ENCODE peak calls at places on chromosomes 11 and 22, in five cellular contexts. One of them, this sample, is unnamed.

GRCh38 chr22:20021196-20022181 is 579 bp downstream of the TANGO2 start:
- DNase-seq in hepatic stellate cell: peak
- DNase-seq in T-helper 1 cell: no peak
- DNase-seq in activated effector memory CD4-positive, alpha-beta T cell treated with anti-CD3 and anti-CD28 coated beads, Interleukin-2, amount 50 U/mL, for 16 hours: no peak
- DNase-seq in CD4-positive, CD25-positive, alpha-beta regulatory T cell: no peak
- DNase-seq in this sample: no peak

GRCh38 chr11:1916132-1916985 is 3.1 kb upstream of the TNNT3 start:
- DNase-seq in CD4-positive, CD25-positive, alpha-beta regulatory T cell: no peak
- DNase-seq in T-helper 1 cell: no peak
- DNase-seq in activated effector memory CD4-positive, alpha-beta T cell treated with anti-CD3 and anti-CD28 coated beads, Interleukin-2, amount 50 U/mL, for 16 hours: no peak
- DNase-seq in hepatic stellate cell: no peak
- DNase-seq in this sample: no peak

GRCh38 chr22:44676441-44677298 is 25.3 kb upstream of the PRR5 start:
- DNase-seq in activated effector memory CD4-positive, alpha-beta T cell treated with anti-CD3 and anti-CD28 coated beads, Interleukin-2, amount 50 U/mL, for 16 hours: no peak
- DNase-seq in T-helper 1 cell: no peak
- DNase-seq in hepatic stellate cell: no peak
- DNase-seq in CD4-positive, CD25-positive, alpha-beta regulatory T cell: no peak
- DNase-seq in this sample: no peak

GRCh38 chr11:115759622-115760527 is 255.7 kb upstream of the CADM1 start:
- DNase-seq in CD4-positive, CD25-positive, alpha-beta regulatory T cell: no peak
- DNase-seq in activated effector memory CD4-positive, alpha-beta T cell treated with anti-CD3 and anti-CD28 coated beads, Interleukin-2, amount 50 U/mL, for 16 hours: no peak
- DNase-seq in hepatic stellate cell: no peak
- DNase-seq in T-helper 1 cell: no peak
- DNase-seq in this sample: no peak

GRCh38 chr11:7439921-7440320 is 45.4 kb upstream of the OLFML1 start:
- DNase-seq in CD4-positive, CD25-positive, alpha-beta regulatory T cell: no peak
- DNase-seq in activated effector memory CD4-positive, alpha-beta T cell treated with anti-CD3 and anti-CD28 coated beads, Interleukin-2, amount 50 U/mL, for 16 hours: no peak
- DNase-seq in hepatic stellate cell: no peak
- DNase-seq in T-helper 1 cell: no peak
- DNase-seq in this sample: no peak

GRCh38 chr11:1747753-1748466 is 2.5 kb downstream of the IFITM10 start:
- DNase-seq in CD4-positive, CD25-positive, alpha-beta regulatory T cell: no peak
- DNase-seq in T-helper 1 cell: no peak
- DNase-seq in activated effector memory CD4-positive, alpha-beta T cell treated with anti-CD3 and anti-CD28 coated beads, Interleukin-2, amount 50 U/mL, for 16 hours: no peak
- DNase-seq in hepatic stellate cell: no peak
- DNase-seq in this sample: no peak

GRCh38 chr11:83722392-83722791 is 436.2 kb upstream of the CCDC90B start:
- DNase-seq in activated effector memory CD4-positive, alpha-beta T cell treated with anti-CD3 and anti-CD28 coated beads, Interleukin-2, amount 50 U/mL, for 16 hours: no peak
- DNase-seq in CD4-positive, CD25-positive, alpha-beta regulatory T cell: no peak
- DNase-seq in hepatic stellate cell: no peak
- DNase-seq in T-helper 1 cell: no peak
- DNase-seq in this sample: no peak

GRCh38 chr11:108117746-108118371 is 3.5 kb upstream of the ACAT1 start:
- DNase-seq in CD4-positive, CD25-positive, alpha-beta regulatory T cell: no peak
- DNase-seq in T-helper 1 cell: no peak
- DNase-seq in activated effector memory CD4-positive, alpha-beta T cell treated with anti-CD3 and anti-CD28 coated beads, Interleukin-2, amount 50 U/mL, for 16 hours: no peak
- DNase-seq in hepatic stellate cell: peak
- DNase-seq in this sample: no peak

GRCh38 chr22:29998627-29999026 is 81.6 kb upstream of the HORMAD2 start:
- DNase-seq in CD4-positive, CD25-positive, alpha-beta regulatory T cell: no peak
- DNase-seq in T-helper 1 cell: no peak
- DNase-seq in hepatic stellate cell: no peak
- DNase-seq in activated effector memory CD4-positive, alpha-beta T cell treated with anti-CD3 and anti-CD28 coated beads, Interleukin-2, amount 50 U/mL, for 16 hours: no peak
- DNase-seq in this sample: no peak

GRCh38 chr22:41339823-41340222 is 38.5 kb downstream of the ZC3H7B start:
- DNase-seq in hepatic stellate cell: no peak
- DNase-seq in CD4-positive, CD25-positive, alpha-beta regulatory T cell: no peak
- DNase-seq in T-helper 1 cell: no peak
- DNase-seq in activated effector memory CD4-positive, alpha-beta T cell treated with anti-CD3 and anti-CD28 coated beads, Interleukin-2, amount 50 U/mL, for 16 hours: no peak
- DNase-seq in this sample: no peak

GRCh38 chr11:106381895-106382294 is 304.4 kb downstream of the AASDHPPT start:
- DNase-seq in CD4-positive, CD25-positive, alpha-beta regulatory T cell: no peak
- DNase-seq in activated effector memory CD4-positive, alpha-beta T cell treated with anti-CD3 and anti-CD28 coated beads, Interleukin-2, amount 50 U/mL, for 16 hours: no peak
- DNase-seq in hepatic stellate cell: no peak
- DNase-seq in T-helper 1 cell: no peak
- DNase-seq in this sample: no peak

GRCh38 chr22:30871391-30872281 is 96.9 kb downstream of the MORC2 start:
- DNase-seq in activated effector memory CD4-positive, alpha-beta T cell treated with anti-CD3 and anti-CD28 coated beads, Interleukin-2, amount 50 U/mL, for 16 hours: peak
- DNase-seq in CD4-positive, CD25-positive, alpha-beta regulatory T cell: no peak
- DNase-seq in T-helper 1 cell: no peak
- DNase-seq in hepatic stellate cell: no peak
- DNase-seq in this sample: no peak

GRCh38 chr11:121907379-121907778 is 208.6 kb downstream of the BLID start:
- DNase-seq in hepatic stellate cell: no peak
- DNase-seq in activated effector memory CD4-positive, alpha-beta T cell treated with anti-CD3 and anti-CD28 coated beads, Interleukin-2, amount 50 U/mL, for 16 hours: no peak
- DNase-seq in CD4-positive, CD25-positive, alpha-beta regulatory T cell: no peak
- DNase-seq in T-helper 1 cell: no peak
- DNase-seq in this sample: no peak

GRCh38 chr11:12201016-12201985 is 90.9 kb downstream of the MICAL2 start:
- DNase-seq in hepatic stellate cell: peak
- DNase-seq in T-helper 1 cell: no peak
- DNase-seq in activated effector memory CD4-positive, alpha-beta T cell treated with anti-CD3 and anti-CD28 coated beads, Interleukin-2, amount 50 U/mL, for 16 hours: no peak
- DNase-seq in CD4-positive, CD25-positive, alpha-beta regulatory T cell: no peak
- DNase-seq in this sample: no peak

GRCh38 chr11:44326615-44327475 is 16.9 kb upstream of the ALX4 start:
- DNase-seq in hepatic stellate cell: no peak
- DNase-seq in T-helper 1 cell: no peak
- DNase-seq in activated effector memory CD4-positive, alpha-beta T cell treated with anti-CD3 and anti-CD28 coated beads, Interleukin-2, amount 50 U/mL, for 16 hours: peak
- DNase-seq in CD4-positive, CD25-positive, alpha-beta regulatory T cell: no peak
- DNase-seq in this sample: no peak

GRCh38 chr11:11786771-11787170 is 55.0 kb upstream of the USP47 start:
- DNase-seq in hepatic stellate cell: peak
- DNase-seq in CD4-positive, CD25-positive, alpha-beta regulatory T cell: no peak
- DNase-seq in activated effector memory CD4-positive, alpha-beta T cell treated with anti-CD3 and anti-CD28 coated beads, Interleukin-2, amount 50 U/mL, for 16 hours: no peak
- DNase-seq in T-helper 1 cell: no peak
- DNase-seq in this sample: no peak

GRCh38 chr22:37179622-37180420 is 8.2 kb downstream of the C1QTNF6 start:
- DNase-seq in activated effector memory CD4-positive, alpha-beta T cell treated with anti-CD3 and anti-CD28 coated beads, Interleukin-2, amount 50 U/mL, for 16 hours: peak
- DNase-seq in T-helper 1 cell: no peak
- DNase-seq in CD4-positive, CD25-positive, alpha-beta regulatory T cell: no peak
- DNase-seq in hepatic stellate cell: no peak
- DNase-seq in this sample: no peak

GRCh38 chr22:36741204-36741793 is 34.6 kb downstream of the IFT27 start:
- DNase-seq in hepatic stellate cell: peak
- DNase-seq in activated effector memory CD4-positive, alpha-beta T cell treated with anti-CD3 and anti-CD28 coated beads, Interleukin-2, amount 50 U/mL, for 16 hours: no peak
- DNase-seq in CD4-positive, CD25-positive, alpha-beta regulatory T cell: no peak
- DNase-seq in T-helper 1 cell: no peak
- DNase-seq in this sample: no peak

GRCh38 chr22:45923812-45924211 is 53.1 kb downstream of the WNT7B start:
- DNase-seq in T-helper 1 cell: no peak
- DNase-seq in CD4-positive, CD25-positive, alpha-beta regulatory T cell: no peak
- DNase-seq in activated effector memory CD4-positive, alpha-beta T cell treated with anti-CD3 and anti-CD28 coated beads, Interleukin-2, amount 50 U/mL, for 16 hours: no peak
- DNase-seq in hepatic stellate cell: no peak
- DNase-seq in this sample: no peak

GRCh38 chr11:70503878-70504240 is 105.5 kb downstream of the CTTN start:
- DNase-seq in activated effector memory CD4-positive, alpha-beta T cell treated with anti-CD3 and anti-CD28 coated beads, Interleukin-2, amount 50 U/mL, for 16 hours: no peak
- DNase-seq in CD4-positive, CD25-positive, alpha-beta regulatory T cell: no peak
- DNase-seq in T-helper 1 cell: no peak
- DNase-seq in hepatic stellate cell: no peak
- DNase-seq in this sample: no peak

GRCh38 chr11:115092516-115092915 is 411.7 kb downstream of the CADM1 start:
- DNase-seq in T-helper 1 cell: no peak
- DNase-seq in activated effector memory CD4-positive, alpha-beta T cell treated with anti-CD3 and anti-CD28 coated beads, Interleukin-2, amount 50 U/mL, for 16 hours: no peak
- DNase-seq in hepatic stellate cell: no peak
- DNase-seq in CD4-positive, CD25-positive, alpha-beta regulatory T cell: no peak
- DNase-seq in this sample: no peak

GRCh38 chr11:131943296-131943695 is 572.9 kb downstream of the NTM start:
- DNase-seq in hepatic stellate cell: no peak
- DNase-seq in CD4-positive, CD25-positive, alpha-beta regulatory T cell: no peak
- DNase-seq in activated effector memory CD4-positive, alpha-beta T cell treated with anti-CD3 and anti-CD28 coated beads, Interleukin-2, amount 50 U/mL, for 16 hours: no peak
- DNase-seq in T-helper 1 cell: no peak
- DNase-seq in this sample: no peak

GRCh38 chr11:122976734-122977454 is 4.7 kb downstream of the BSX start:
- DNase-seq in activated effector memory CD4-positive, alpha-beta T cell treated with anti-CD3 and anti-CD28 coated beads, Interleukin-2, amount 50 U/mL, for 16 hours: no peak
- DNase-seq in T-helper 1 cell: no peak
- DNase-seq in CD4-positive, CD25-positive, alpha-beta regulatory T cell: no peak
- DNase-seq in hepatic stellate cell: no peak
- DNase-seq in this sample: no peak

GRCh38 chr11:102047305-102047924 is at the start of gene CFAP300:
- DNase-seq in T-helper 1 cell: peak
- DNase-seq in hepatic stellate cell: peak
- DNase-seq in CD4-positive, CD25-positive, alpha-beta regulatory T cell: no peak
- DNase-seq in activated effector memory CD4-positive, alpha-beta T cell treated with anti-CD3 and anti-CD28 coated beads, Interleukin-2, amount 50 U/mL, for 16 hours: peak
- DNase-seq in this sample: peak

GRCh38 chr11:120231963-120232362 is 8.0 kb upstream of the POU2F3 start:
- DNase-seq in T-helper 1 cell: no peak
- DNase-seq in activated effector memory CD4-positive, alpha-beta T cell treated with anti-CD3 and anti-CD28 coated beads, Interleukin-2, amount 50 U/mL, for 16 hours: no peak
- DNase-seq in CD4-positive, CD25-positive, alpha-beta regulatory T cell: no peak
- DNase-seq in hepatic stellate cell: no peak
- DNase-seq in this sample: no peak

GRCh38 chr11:76838422-76839068 is 22.2 kb upstream of the ACER3 start:
- DNase-seq in activated effector memory CD4-positive, alpha-beta T cell treated with anti-CD3 and anti-CD28 coated beads, Interleukin-2, amount 50 U/mL, for 16 hours: no peak
- DNase-seq in hepatic stellate cell: no peak
- DNase-seq in T-helper 1 cell: no peak
- DNase-seq in CD4-positive, CD25-positive, alpha-beta regulatory T cell: no peak
- DNase-seq in this sample: no peak

GRCh38 chr11:93166194-93166593 is 31.6 kb downstream of the SLC36A4 start:
- DNase-seq in activated effector memory CD4-positive, alpha-beta T cell treated with anti-CD3 and anti-CD28 coated beads, Interleukin-2, amount 50 U/mL, for 16 hours: no peak
- DNase-seq in T-helper 1 cell: no peak
- DNase-seq in CD4-positive, CD25-positive, alpha-beta regulatory T cell: no peak
- DNase-seq in hepatic stellate cell: no peak
- DNase-seq in this sample: no peak

This sample was measured in CD8-positive, alpha-beta memory T cell.